ENCODE peak calls at places on chromosomes 7 and 10, in seven cellular contexts. Q, K, Z, N, L, H and O are unnamed samples. For H3K4me1, the result is how much of the 10 kb centered on the place peaks cover.

GRCh38 chr10:4181690-4182089 is 396.7 kb upstream of the KLF6 start:
- DNase-seq in N (no peak), K (no peak), Z (no peak), L (no peak), Q (no peak), H (no peak), O (no peak)

GRCh38 chr10:98382691-98383101 is 32.3 kb downstream of the PYROXD2 start:
- DNase-seq in K (no peak), L (peak), H (no peak), N (no peak), Z (no peak), Q (no peak), O (no peak)

GRCh38 chr7:149404396-149404795 is 56.5 kb downstream of the ZNF777 start:
- DNase-seq in L (no peak), H (no peak), N (no peak), Z (no peak), Q (no peak), K (no peak), O (no peak)

GRCh38 chr7:91731962-91732361 is 148.5 kb downstream of the MTERF1 start:
- DNase-seq in K (no peak), Q (no peak), L (no peak), Z (no peak), H (no peak), N (no peak), O (no peak)

GRCh38 chr7:2920956-2921708 is 77.0 kb upstream of the GNA12 start:
- DNase-seq in Z (no peak), K (no peak), L (no peak), Q (no peak), H (no peak), N (no peak), O (no peak)

GRCh38 chr10:24418532-24418931 is 209.6 kb downstream of the KIAA1217 start:
- DNase-seq in Q (no peak), L (no peak), K (no peak), Z (no peak), N (no peak), H (no peak), O (no peak)

GRCh38 chr10:29865700-29866355 is 193.6 kb downstream of the JCAD start:
- DNase-seq in L (peak), N (no peak), K (no peak), Z (no peak), Q (no peak), H (peak), O (no peak)

GRCh38 chr7:107982918-107983389 is 20.0 kb downstream of the LAMB1 start:
- DNase-seq in N (no peak), L (peak), Q (no peak), K (no peak), H (no peak), Z (no peak), O (no peak)

GRCh38 chr10:58579011-58579655 is 66.5 kb downstream of the BICC1 start:
- DNase-seq in K (no peak), Z (no peak), Q (no peak), N (no peak), L (no peak), H (no peak), O (peak)

GRCh38 chr10:124339951-124340760 is 78.6 kb downstream of the OAT start:
- DNase-seq in Z (no peak), N (no peak), Q (peak), H (no peak), L (peak), K (no peak), O (no peak)

GRCh38 chr10:13877154-13877909 is 290.6 kb downstream of the PRPF18 start:
- DNase-seq in L (peak), Q (no peak), N (no peak), Z (no peak), K (no peak), H (no peak), O (peak)

GRCh38 chr10:118961401-118961800 is 68.1 kb upstream of the NANOS1 start:
- DNase-seq in Q (no peak), N (no peak), H (no peak), K (no peak), Z (no peak), L (no peak), O (no peak)

GRCh38 chr10:71776528-71776927 is 3.2 kb upstream of the VSIR start:
- DNase-seq in N (no peak), L (no peak), K (no peak), Z (no peak), Q (no peak), H (no peak), O (no peak)

GRCh38 chr7:90788057-90788456 is 191.9 kb downstream of the CDK14 start:
- DNase-seq in K (no peak), Z (peak), H (no peak), N (no peak), Q (no peak), L (peak), O (no peak)

GRCh38 chr10:30017576-30017975 is 41.8 kb downstream of the JCAD start:
- DNase-seq in H (no peak), Z (no peak), K (no peak), L (no peak), N (no peak), Q (no peak), O (no peak)

GRCh38 chr7:103660455-103661371 is 214.7 kb upstream of the SLC26A5 start:
- DNase-seq in Z (no peak), L (peak), Q (no peak), N (no peak), K (no peak), H (no peak), O (no peak)

GRCh38 chr7:11228515-11228914 is 254.8 kb downstream of the PHF14 start:
- DNase-seq in L (peak), K (no peak), H (no peak), Q (peak), N (no peak), Z (no peak), O (peak)

GRCh38 chr7:73646785-73647724 is 20.6 kb upstream of the VPS37D start:
- DNase-seq in Z (no peak), N (no peak), H (no peak), L (no peak), Q (no peak), K (no peak), O (no peak)

GRCh38 chr10:97736902-97737769 is at the start of gene ZFYVE27:
- DNase-seq in N (peak), Z (peak), K (peak), L (peak), H (peak), Q (peak), O (peak)

GRCh38 chr7:43085992-43086391 is 26.5 kb upstream of the HECW1 start:
- DNase-seq in H (no peak), Z (no peak), K (no peak), N (no peak), L (no peak), Q (no peak), O (no peak)

GRCh38 chr10:44262551-44263251 is 122.2 kb downstream of the CXCL12 start:
- DNase-seq in K (no peak), L (no peak), Q (no peak), Z (no peak), H (no peak), N (no peak), O (no peak)

GRCh38 chr7:7639847-7640220 is 718 bp upstream of the UMAD1 start:
- DNase-seq in N (no peak), H (no peak), Q (no peak), L (peak), Z (no peak), K (no peak), O (no peak)

GRCh38 chr10:25506821-25507335 is 332.1 kb downstream of the GPR158 start:
- DNase-seq in H (no peak), N (no peak), K (no peak), Q (no peak), Z (no peak), L (no peak), O (no peak)

GRCh38 chr10:34319197-34319846 is 495.8 kb downstream of the PARD3 start:
- DNase-seq in Q (peak), H (peak), N (no peak), Z (no peak), K (no peak), L (peak), O (no peak)

GRCh38 chr7:3861941-3862340 is 560.9 kb downstream of the SDK1 start:
- DNase-seq in Z (no peak), L (peak), N (no peak), H (no peak), K (no peak), Q (no peak), O (peak)

GRCh38 chr10:106038246-106038645 is 1126.3 kb downstream of the SORCS1 start:
- DNase-seq in K (no peak), L (no peak), H (no peak), Q (no peak), N (no peak), Z (no peak), O (no peak)

GRCh38 chr7:95312561-95312960 is 11.8 kb downstream of the PON1 start:
- DNase-seq in Q (no peak), Z (no peak), H (no peak), N (no peak), L (no peak), K (no peak), O (no peak)

GRCh38 chr10:79196470-79197461 is 128.0 kb downstream of the ZMIZ1 start:
- DNase-seq in Q (peak), Z (peak), N (peak), H (peak), L (peak), K (peak), O (peak)

GRCh38 chr10:79192677-79193003 is 123.9 kb downstream of the ZMIZ1 start:
- DNase-seq in N (no peak), K (no peak), Q (no peak), L (peak), H (no peak), Z (no peak), O (no peak)

GRCh38 chr10:79197558-79197957 is 128.8 kb downstream of the ZMIZ1 start:
- DNase-seq in Q (no peak), L (no peak), N (no peak), K (no peak), H (no peak), Z (no peak), O (no peak)

GRCh38 chr10:79193694-79194382 is 125.1 kb downstream of the ZMIZ1 start:
- DNase-seq in K (no peak), Z (no peak), Q (no peak), L (no peak), N (no peak), H (no peak), O (no peak)

DNA sequence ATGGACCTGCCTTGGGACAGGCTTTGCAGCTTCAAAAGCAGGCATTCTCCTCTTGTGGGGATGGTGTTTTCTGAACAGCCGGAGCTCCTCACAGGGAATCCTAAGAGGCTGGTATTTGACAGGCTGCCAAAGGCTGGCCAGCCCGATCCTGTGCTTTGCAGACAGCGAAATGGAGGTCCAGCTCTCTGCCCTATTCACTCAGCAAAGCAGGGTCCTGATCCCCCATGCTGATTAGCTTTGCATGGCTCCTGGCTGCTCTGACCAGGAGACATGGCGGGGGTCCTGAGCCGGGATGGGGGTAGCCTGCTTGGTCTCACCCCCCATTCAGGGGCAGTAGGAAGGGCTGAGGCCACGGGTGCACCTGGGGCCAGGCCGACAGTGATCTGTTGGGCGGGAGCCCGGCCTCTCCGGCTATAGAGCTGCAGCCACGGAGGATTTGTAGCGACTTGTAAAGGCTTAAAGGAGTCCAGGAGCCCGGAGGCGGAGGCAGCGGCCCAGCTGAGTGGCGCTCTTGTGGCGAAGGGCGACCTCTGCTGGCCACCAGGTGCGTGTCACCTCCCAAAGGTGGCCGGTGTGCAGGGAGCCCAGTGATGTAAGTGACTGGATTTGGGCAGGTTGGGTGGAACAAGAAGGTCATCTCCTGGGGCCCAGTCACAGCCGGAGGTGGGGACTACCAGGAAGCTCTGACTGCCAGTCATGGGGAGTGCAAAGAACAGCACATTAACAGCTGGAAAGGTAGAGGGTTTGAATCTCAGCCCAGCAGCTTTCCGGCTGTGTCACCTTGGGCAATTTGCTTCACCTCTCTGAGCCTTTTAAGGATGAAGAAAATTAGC is 126.5 kb downstream of the ZMIZ1 start:
- DNase-seq in Z (peak), H (peak), L (peak), K (peak), N (peak), Q (peak), O (peak)
- H3K4me1 ChIP-seq in Z (under half), H (under half), L (under half), K (under half), N (under half), Q (under half), O (under half)

GRCh38 chr10:109668137-109668536 is 255.2 kb downstream of the XPNPEP1 start:
- DNase-seq in K (no peak), L (no peak), N (no peak), H (no peak), Z (no peak), Q (no peak), O (no peak)
- H3K27ac ChIP-seq in K (no peak), L (no peak), N (no peak), H (no peak), Z (no peak), Q (no peak), O (no peak)

GRCh38 chr7:77242535-77242934 is 42.9 kb upstream of the FGL2 start:
- DNase-seq in Z (no peak), N (no peak), L (no peak), Q (no peak), K (no peak), H (no peak), O (no peak)
- H3K4me3 ChIP-seq in Z (no peak), N (no peak), L (no peak), Q (no peak), K (no peak), H (no peak), O (no peak)

GRCh38 chr10:79171504-79171903 is 102.7 kb downstream of the ZMIZ1 start:
- DNase-seq in K (no peak), Q (no peak), L (no peak), N (no peak), H (no peak), Z (no peak), O (no peak)

GRCh38 chr10:79172881-79173280 is 104.1 kb downstream of the ZMIZ1 start:
- DNase-seq in H (no peak), L (no peak), K (no peak), Z (no peak), N (no peak), Q (peak), O (no peak)

GRCh38 chr10:79176949-79177602 is 108.3 kb downstream of the ZMIZ1 start:
- DNase-seq in L (peak), H (no peak), N (no peak), K (no peak), Q (peak), Z (no peak), O (no peak)

GRCh38 chr10:79176052-79176501 is 107.3 kb downstream of the ZMIZ1 start:
- DNase-seq in Q (no peak), H (no peak), L (peak), Z (no peak), K (no peak), N (no peak), O (no peak)

DNA sequence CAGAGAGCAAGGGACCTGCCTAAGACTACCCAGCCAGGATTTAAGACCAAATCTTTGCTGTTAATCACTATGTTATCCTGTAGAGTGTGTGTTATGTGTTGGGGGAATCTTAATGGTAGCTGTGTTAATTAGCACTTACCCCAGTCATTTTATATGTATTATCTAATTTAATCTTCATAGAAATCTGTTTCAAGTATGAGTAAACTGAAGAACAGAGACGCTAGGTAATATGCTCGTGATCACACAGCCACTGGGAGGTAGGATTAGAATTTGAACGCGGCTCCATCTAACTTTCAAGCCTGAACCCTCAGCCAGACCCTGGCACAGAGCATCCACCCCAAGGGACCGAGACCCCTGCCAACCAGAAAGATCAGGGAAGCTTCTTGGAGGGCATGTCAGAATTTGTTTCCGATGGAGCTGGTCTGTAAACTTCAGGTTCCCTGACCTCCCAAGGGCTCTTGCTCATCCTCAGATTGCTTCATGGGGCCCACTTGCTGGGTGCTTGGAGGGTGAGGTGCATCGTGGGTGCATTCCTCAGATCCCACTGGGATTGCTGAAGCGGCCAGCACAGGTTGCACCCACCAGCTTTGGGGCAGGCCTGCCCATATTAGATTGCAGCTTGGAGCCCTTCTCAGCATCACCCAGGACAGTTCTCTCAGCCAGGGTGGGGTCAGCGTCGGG is 105.0 kb downstream of the ZMIZ1 start:
- DNase-seq in N (no peak), L (no peak), Q (no peak), Z (no peak), H (no peak), K (no peak), O (no peak)
- H3K4me1 ChIP-seq in N (under half), L (under half), Q (under half), Z (under half), H (under half), K (under half), O (under half)

GRCh38 chr10:45453639-45454250 is 79.7 kb downstream of the ALOX5 start:
- DNase-seq in K (no peak), Z (no peak), Q (no peak), L (no peak), N (no peak), H (no peak), O (no peak)
- H3K27ac ChIP-seq in K (no peak), Z (no peak), Q (no peak), L (no peak), N (no peak), H (no peak), O (no peak)

GRCh38 chr10:103276941-103277712 is at the start of gene INA:
- DNase-seq in Q (no peak), Z (peak), H (no peak), K (peak), N (no peak), L (peak), O (no peak)
- H3K4me3 ChIP-seq in Q (no peak), Z (peak), H (no peak), K (no peak), N (no peak), L (peak), O (no peak)

GRCh38 chr7:121879544-121879943 is 6.6 kb downstream of the PTPRZ1 start:
- DNase-seq in Z (no peak), L (no peak), K (no peak), Q (no peak), N (no peak), H (no peak), O (no peak)
- H3K4me1 ChIP-seq in Z (half or more), L (under half), K (under half), Q (under half), N (under half), H (under half), O (under half)

GRCh38 chr10:131928248-131929095 is 27.7 kb downstream of the PPP2R2D start:
- DNase-seq in L (peak), N (peak), K (no peak), H (no peak), Z (no peak), Q (no peak), O (no peak)
- H3K27ac ChIP-seq in L (peak), N (peak), K (peak), H (no peak), Z (no peak), Q (no peak), O (no peak)

DNA sequence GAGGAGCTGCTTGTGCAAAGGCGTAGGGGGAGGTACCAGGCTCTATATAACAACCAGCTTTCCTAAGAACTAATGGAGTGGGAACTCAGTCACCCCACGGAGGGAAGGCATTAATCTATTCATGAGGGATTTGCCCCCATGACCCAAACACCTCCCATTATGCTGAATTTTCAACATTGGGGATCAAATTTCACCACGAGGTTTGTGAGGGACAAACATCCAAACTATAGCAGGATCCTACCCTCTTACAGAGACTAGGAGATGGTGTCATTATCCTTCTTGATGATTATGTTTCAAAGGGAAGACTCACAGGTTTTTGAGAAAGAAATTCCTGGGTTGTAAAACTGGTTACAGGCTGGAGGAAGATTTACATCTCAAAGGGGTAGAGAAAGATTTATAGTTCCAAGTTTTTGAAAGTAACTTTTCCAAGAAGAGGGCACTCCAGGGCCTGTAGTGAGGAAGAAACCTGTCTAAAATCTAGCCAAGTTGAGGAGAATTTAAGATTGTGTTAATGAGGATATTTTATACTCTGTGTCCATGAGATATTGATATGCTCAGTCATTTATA is 294.9 kb upstream of the DKK1 start:
- DNase-seq in Z (peak), Q (no peak), K (no peak), L (no peak), N (no peak), H (no peak), O (no peak)
- H3K4me3 ChIP-seq in Z (peak), Q (no peak), K (no peak), L (no peak), N (no peak), H (no peak), O (no peak)